ENCODE peak calls at places on chromosomes 13 and 19, in eight cellular contexts. Y is astrocyte of the cerebellum, Q is foreskin fibroblast, C is fibroblast of lung, L is Caco-2, D is astrocyte of the spinal cord, G is IMR-90, X is psoas muscle. V is an unnamed sample.

GRCh38 chr19:55383789-55384575 is at the start of gene TMEM238:
- DNase-seq in X (peak), D (peak), Q (peak), L (peak), G (peak), Y (no peak), C (peak), V (no peak)

GRCh38 chr19:45147835-45148676 is 12.7 kb downstream of the NKPD1 start:
- DNase-seq in G (no peak), L (no peak), D (no peak), X (no peak), Q (no peak), Y (no peak), C (no peak), V (no peak)

GRCh38 chr13:49418206-49418605 is 25.7 kb downstream of the CAB39L start:
- DNase-seq in C (no peak), Y (no peak), L (no peak), G (no peak), X (no peak), D (no peak), Q (no peak), V (no peak)

GRCh38 chr13:79079351-79079839 is 326.7 kb downstream of the RBM26 start:
- DNase-seq in X (peak), D (no peak), Y (no peak), G (no peak), C (no peak), Q (no peak), L (no peak), V (no peak)

GRCh38 chr13:49454388-49455015 is 10.4 kb downstream of the SETDB2 start:
- DNase-seq in Q (peak), X (no peak), D (peak), C (peak), G (peak), L (no peak), Y (no peak), V (no peak)

GRCh38 chr19:14147797-14148605 is 11.6 kb upstream of the ASF1B start:
- DNase-seq in Y (peak), Q (peak), D (peak), C (peak), X (peak), G (peak), L (peak), V (no peak)

GRCh38 chr13:67033170-67033569 is 197.0 kb downstream of the PCDH9 start:
- DNase-seq in Y (no peak), L (no peak), X (no peak), Q (no peak), G (no peak), C (no peak), D (no peak), V (no peak)

GRCh38 chr19:7565332-7565731 is 29.8 kb downstream of the PNPLA6 start:
- DNase-seq in Q (peak), L (no peak), Y (no peak), C (no peak), X (no peak), G (no peak), D (no peak), V (no peak)

GRCh38 chr19:7841751-7842660 is 12.0 kb downstream of the EVI5L start:
- DNase-seq in X (no peak), C (no peak), L (no peak), Q (no peak), D (no peak), G (no peak), Y (no peak), V (no peak)

GRCh38 chr13:113585828-113586355 is 1.3 kb downstream of the TFDP1 start:
- DNase-seq in X (no peak), L (no peak), Y (no peak), G (no peak), C (no peak), D (no peak), Q (no peak), V (no peak)

GRCh38 chr19:1069009-1069779 is 2.2 kb downstream of the ARHGAP45 start:
- DNase-seq in D (no peak), G (no peak), Q (no peak), L (no peak), C (no peak), Y (no peak), X (peak), V (no peak)
- H3K4me3 ChIP-seq in D (no peak), G (no peak), Q (no peak), L (no peak), C (no peak), Y (no peak), X (peak), V (no peak)

DNA sequence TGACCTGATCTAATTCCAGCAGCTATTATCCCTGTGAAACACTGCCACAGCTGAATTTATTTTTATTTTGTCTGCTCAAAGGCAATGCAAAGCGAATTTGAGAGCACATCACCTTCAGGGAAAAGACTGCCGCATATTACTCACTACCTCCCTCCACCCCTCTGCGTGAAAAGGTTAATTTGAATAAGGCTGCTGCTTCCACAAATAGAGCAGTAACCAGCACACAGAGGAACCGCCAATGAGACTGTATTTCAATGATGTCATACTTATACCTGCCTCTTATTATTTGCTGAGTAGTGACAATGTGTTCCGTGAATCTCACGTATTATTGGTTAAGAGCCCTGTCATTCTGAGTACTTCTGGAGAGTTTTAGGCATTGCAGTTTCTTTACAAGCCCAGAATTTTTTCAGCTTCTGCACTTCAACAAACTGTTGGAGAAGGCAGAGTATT is 156.1 kb upstream of the KLF12 start:
- DNase-seq in X (no peak), G (peak), Y (peak), D (peak), Q (peak), C (peak), L (peak), V (no peak)
- TF ChIP-seq CTCF in X (no peak), G (no peak), Y (no peak), D (no peak), Q (no peak), C (no peak), L (no peak), V (no peak)

GRCh38 chr13:32737679-32738078 is 151.4 kb downstream of the PDS5B start:
- DNase-seq in G (no peak), D (no peak), L (no peak), X (no peak), Y (no peak), Q (no peak), C (no peak), V (no peak)
- H3K4me3 ChIP-seq in G (no peak), D (no peak), L (no peak), X (peak), Y (no peak), Q (peak), C (peak), V (no peak)

DNA sequence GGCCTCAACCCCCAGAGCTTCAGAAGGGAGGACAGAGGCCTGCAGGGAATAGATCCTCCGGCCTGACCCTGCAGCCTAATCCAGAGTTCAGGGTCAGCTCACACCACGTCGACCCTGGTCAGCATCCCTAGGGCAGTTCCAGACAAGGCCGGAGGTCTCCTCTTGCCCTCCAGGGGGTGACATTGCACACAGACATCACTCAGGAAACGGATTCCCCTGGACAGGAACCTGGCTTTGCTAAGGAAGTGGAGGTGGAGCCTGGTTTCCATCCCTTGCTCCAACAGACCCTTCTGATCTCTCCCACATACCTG is 969 bp upstream of the CEACAM5 start:
- DNase-seq in Y (no peak), L (peak), Q (no peak), G (no peak), D (no peak), X (no peak), C (no peak), V (no peak)
- TF ChIP-seq CTCF in Y (no peak), L (peak), Q (no peak), G (no peak), D (no peak), X (no peak), C (no peak), V (no peak)

GRCh38 chr13:50979187-50979586 is 69.6 kb downstream of the RNASEH2B start:
- DNase-seq in Q (no peak), C (no peak), D (no peak), G (no peak), X (no peak), L (no peak), Y (no peak), V (no peak)

DNA sequence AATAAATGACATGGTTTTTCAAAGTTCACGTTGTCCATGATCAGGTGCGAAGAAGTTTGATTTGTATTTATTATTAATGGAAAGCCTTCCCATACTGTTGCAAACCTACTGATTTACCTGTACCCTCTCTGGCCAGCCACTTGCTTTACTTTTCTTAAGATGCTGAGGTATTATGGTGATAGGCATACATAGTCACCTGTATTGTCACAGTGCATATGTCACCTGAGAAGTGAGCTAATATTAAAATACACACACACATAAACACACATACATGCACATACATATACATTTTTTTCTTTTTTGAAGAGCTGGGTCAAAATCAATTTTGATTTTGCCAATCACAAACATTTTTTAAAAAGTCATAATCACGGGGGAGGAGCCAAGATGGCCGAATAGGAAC is 72.1 kb downstream of the RNASEH2B start:
- DNase-seq in Y (no peak), L (no peak), G (no peak), C (no peak), X (no peak), Q (no peak), D (no peak), V (no peak)
- H3K4me3 ChIP-seq in Y (no peak), L (no peak), G (no peak), C (no peak), X (no peak), Q (no peak), D (no peak), V (no peak)

GRCh38 chr19:38618590-38619360 is at the start of gene EIF3K:
- DNase-seq in Q (peak), Y (peak), D (peak), L (peak), X (peak), G (peak), C (peak), V (peak)
- TF ChIP-seq CTCF in Q (no peak), Y (no peak), D (no peak), L (no peak), X (no peak), G (no peak), C (no peak), V (no peak)

GRCh38 chr19:17073869-17074627 is 1.2 kb downstream of the HAUS8 start:
- DNase-seq in C (no peak), L (no peak), D (no peak), Q (peak), X (no peak), Y (no peak), G (peak), V (no peak)
- H3K4me3 ChIP-seq in C (peak), L (peak), D (peak), Q (peak), X (peak), Y (peak), G (peak), V (peak)